ENCODE peak calls at places on chromosomes 2 and 18, in seven cellular contexts. O, X, A, N, P, E and Q are unnamed samples.

GRCh38 chr2:1891147-1891546 is 146.8 kb upstream of the PXDN start:
- DNase-seq in O (no peak), X (peak), A (no peak), N (no peak), P (no peak), E (no peak), Q (no peak)

GRCh38 chr2:39607538-39608211 is 58.0 kb upstream of the TMEM178A start:
- DNase-seq in O (no peak), X (no peak), A (no peak), N (no peak), P (no peak), E (no peak), Q (no peak)

GRCh38 chr18:8694891-8695290 is 10.5 kb upstream of the MTCL1 start:
- DNase-seq in O (no peak), X (no peak), A (no peak), N (no peak), P (no peak), E (no peak), Q (no peak)

GRCh38 chr2:190718652-190719526 is 70.0 kb downstream of the NAB1 start:
- DNase-seq in O (peak), X (peak), A (no peak), N (no peak), P (peak), E (peak), Q (no peak)

GRCh38 chr2:7116516-7116915 is 199.3 kb downstream of the RNF144A start:
- DNase-seq in O (no peak), X (no peak), A (no peak), N (no peak), P (no peak), E (no peak), Q (no peak)

GRCh38 chr18:11665146-11665545 is 23.9 kb upstream of the GNAL start:
- DNase-seq in O (no peak), X (no peak), A (no peak), N (no peak), P (no peak), E (no peak), Q (no peak)

GRCh38 chr2:75002007-75002406 is 43.6 kb downstream of the POLE4 start:
- DNase-seq in O (no peak), X (no peak), A (no peak), N (no peak), P (no peak), E (no peak), Q (no peak)

GRCh38 chr2:116719841-116720240 is 1094.7 kb upstream of the DDX18 start:
- DNase-seq in O (no peak), X (no peak), A (no peak), N (no peak), P (no peak), E (no peak), Q (no peak)

GRCh38 chr2:20682166-20682565 is 15.2 kb downstream of the GDF7 start:
- DNase-seq in O (no peak), X (no peak), A (no peak), N (no peak), P (no peak), E (no peak), Q (no peak)

GRCh38 chr2:28565720-28566295 is 69.9 kb downstream of the PLB1 start:
- DNase-seq in O (no peak), X (no peak), A (no peak), N (no peak), P (no peak), E (no peak), Q (no peak)

GRCh38 chr2:179891237-179891636 is 29.8 kb upstream of the ZNF385B start:
- DNase-seq in O (no peak), X (no peak), A (no peak), N (no peak), P (no peak), E (no peak), Q (no peak)

GRCh38 chr2:128375454-128375853 is 56.8 kb upstream of the HS6ST1 start:
- DNase-seq in O (no peak), X (no peak), A (no peak), N (no peak), P (no peak), E (no peak), Q (no peak)

GRCh38 chr2:110886806-110887573 is 154.6 kb downstream of the ACOXL start:
- DNase-seq in O (no peak), X (no peak), A (no peak), N (no peak), P (no peak), E (no peak), Q (no peak)

GRCh38 chr2:69933254-69933828 is 18.4 kb downstream of the MXD1 start:
- DNase-seq in O (no peak), X (no peak), A (no peak), N (no peak), P (no peak), E (no peak), Q (no peak)

GRCh38 chr2:15369129-15369528 is 192.0 kb downstream of the NBAS start:
- DNase-seq in O (no peak), X (no peak), A (no peak), N (no peak), P (no peak), E (no peak), Q (no peak)

GRCh38 chr2:133955174-133955573 is 298.7 kb upstream of the MGAT5 start:
- DNase-seq in O (no peak), X (no peak), A (no peak), N (no peak), P (no peak), E (no peak), Q (no peak)

GRCh38 chr2:176533505-176534193 is 264.4 kb downstream of the MTX2 start:
- DNase-seq in O (no peak), X (no peak), A (no peak), N (no peak), P (no peak), E (no peak), Q (no peak)

GRCh38 chr2:189836644-189837043 is 52.4 kb downstream of the PMS1 start:
- DNase-seq in O (peak), X (no peak), A (no peak), N (no peak), P (no peak), E (peak), Q (no peak)

GRCh38 chr2:71181316-71181715 is 45.6 kb downstream of the PAIP2B start:
- DNase-seq in O (no peak), X (no peak), A (no peak), N (no peak), P (no peak), E (no peak), Q (no peak)

GRCh38 chr2:177229448-177230242 is 17.1 kb downstream of the HNRNPA3 start:
- DNase-seq in O (no peak), X (no peak), A (no peak), N (no peak), P (no peak), E (no peak), Q (no peak)

GRCh38 chr2:109244750-109245382 is 115.9 kb downstream of the SH3RF3 start:
- DNase-seq in O (no peak), X (no peak), A (no peak), N (no peak), P (no peak), E (no peak), Q (no peak)

GRCh38 chr2:192437653-192438052 is 242.9 kb upstream of the TMEFF2 start:
- DNase-seq in O (no peak), X (no peak), A (no peak), N (no peak), P (no peak), E (no peak), Q (no peak)

GRCh38 chr18:60684843-60685513 is 312.4 kb upstream of the MC4R start:
- DNase-seq in O (no peak), X (no peak), A (no peak), N (no peak), P (peak), E (peak), Q (no peak)

GRCh38 chr18:69774831-69775230 is 172.8 kb downstream of the CD226 start:
- DNase-seq in O (no peak), X (no peak), A (no peak), N (no peak), P (no peak), E (peak), Q (no peak)

GRCh38 chr2:49162151-49162550 is 7.8 kb upstream of the FSHR start:
- DNase-seq in O (no peak), X (no peak), A (no peak), N (no peak), P (no peak), E (no peak), Q (no peak)

GRCh38 chr2:231326404-231326803 is 69.1 kb upstream of the B3GNT7 start:
- DNase-seq in O (no peak), X (no peak), A (no peak), N (no peak), P (no peak), E (no peak), Q (no peak)

GRCh38 chr18:79523221-79523737 is 127.5 kb downstream of the NFATC1 start:
- DNase-seq in O (no peak), X (no peak), A (no peak), N (no peak), P (no peak), E (no peak), Q (no peak)

GRCh38 chr2:187547353-187547979 is 6.8 kb downstream of the TFPI start:
- DNase-seq in O (peak), X (peak), A (no peak), N (no peak), P (peak), E (peak), Q (no peak)

GRCh38 chr2:165967746-165968145 is 14.2 kb upstream of the TTC21B start:
- DNase-seq in O (no peak), X (no peak), A (no peak), N (no peak), P (no peak), E (no peak), Q (no peak)

GRCh38 chr2:163682695-163683094 is 53.1 kb downstream of the FIGN start:
- DNase-seq in O (peak), X (no peak), A (no peak), N (no peak), P (no peak), E (no peak), Q (no peak)

GRCh38 chr2:42360890-42361727 is at the start of gene COX7A2L:
- DNase-seq in O (peak), X (peak), A (peak), N (peak), P (peak), E (peak), Q (peak)
- TF ChIP-seq CTCF in O (no peak), X (no peak), A (no peak), N (no peak), P (no peak), E (peak), Q (no peak)

GRCh38 chr18:74598350-74599001 is 806 bp downstream of the ZNF407 start:
- DNase-seq in O (no peak), X (peak), A (peak), N (peak), P (peak), E (no peak), Q (peak)
- TF ChIP-seq CTCF in O (no peak), X (no peak), A (peak), N (no peak), P (no peak), E (no peak), Q (no peak)

GRCh38 chr2:36530178-36530982 is 67.6 kb downstream of the FEZ2 start:
- DNase-seq in O (no peak), X (no peak), A (no peak), N (no peak), P (no peak), E (peak), Q (no peak)

GRCh38 chr2:36536776-36537175 is 61.2 kb downstream of the FEZ2 start:
- DNase-seq in O (no peak), X (no peak), A (no peak), N (no peak), P (no peak), E (no peak), Q (no peak)

GRCh38 chr2:36535099-36535498 is 62.9 kb downstream of the FEZ2 start:
- DNase-seq in O (no peak), X (no peak), A (no peak), N (no peak), P (no peak), E (no peak), Q (no peak)

GRCh38 chr2:36530983-36531354 is 67.0 kb downstream of the FEZ2 start:
- DNase-seq in O (no peak), X (peak), A (no peak), N (no peak), P (no peak), E (no peak), Q (no peak)

DNA sequence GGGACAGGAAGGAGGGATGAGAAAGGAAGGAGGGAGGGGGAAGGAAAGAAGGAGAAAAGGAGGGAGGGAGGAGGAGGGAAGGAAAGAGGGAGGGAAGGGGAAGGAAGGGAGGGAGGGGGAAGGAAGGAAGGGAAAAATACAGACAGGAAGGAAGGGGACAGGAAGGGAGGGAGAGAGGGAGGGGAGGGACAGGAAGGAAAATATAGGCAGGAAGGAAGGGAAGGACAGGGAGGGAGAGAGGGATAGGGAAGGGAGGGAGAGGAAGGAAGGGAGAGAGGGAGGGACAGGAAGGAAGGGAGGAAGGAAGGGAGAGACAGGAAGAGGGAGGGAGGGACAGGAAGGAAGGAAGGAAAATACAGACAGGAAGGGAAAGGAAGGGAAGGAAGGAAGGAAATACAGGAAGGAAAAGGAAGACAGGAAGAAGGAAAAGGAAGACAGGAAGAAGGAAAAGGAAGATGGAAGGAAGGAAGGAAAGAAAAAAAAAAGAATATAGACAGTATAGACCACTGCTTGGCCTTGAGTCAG is 63.6 kb downstream of the FEZ2 start:
- DNase-seq in O (no peak), X (no peak), A (no peak), N (no peak), P (no peak), E (no peak), Q (no peak)
- TF ChIP-seq CTCF in O (no peak), X (no peak), A (no peak), N (no peak), P (no peak), E (no peak), Q (no peak)

GRCh38 chr2:162333968-162334367 is 10.0 kb upstream of the GCA start:
- DNase-seq in O (no peak), X (no peak), A (no peak), N (no peak), P (no peak), E (no peak), Q (no peak)
- TF ChIP-seq CTCF in O (peak), X (no peak), A (peak), N (peak), P (peak), E (peak), Q (no peak)

DNA sequence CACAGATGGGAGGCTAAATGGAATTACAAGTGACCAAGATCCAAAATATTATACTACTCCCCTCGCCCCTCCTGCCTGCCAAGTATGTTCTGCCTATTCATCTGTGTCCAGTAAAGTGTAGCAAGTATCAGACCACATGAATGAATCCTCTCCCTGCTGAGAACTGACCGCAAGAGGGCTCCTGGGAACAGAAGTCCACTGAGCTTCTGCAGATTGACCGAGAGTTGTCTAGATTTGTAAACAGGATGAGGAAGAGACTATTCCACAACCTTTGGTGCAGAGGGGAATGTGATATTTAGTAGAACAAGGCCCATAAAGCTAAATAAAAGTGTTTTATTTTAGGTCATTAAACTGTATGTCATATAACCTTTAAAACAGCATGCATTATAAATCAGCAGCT is 376.9 kb downstream of the DCC start:
- DNase-seq in O (peak), X (peak), A (peak), N (no peak), P (no peak), E (no peak), Q (no peak)
- TF ChIP-seq CTCF in O (peak), X (no peak), A (peak), N (no peak), P (no peak), E (no peak), Q (peak)

DNA sequence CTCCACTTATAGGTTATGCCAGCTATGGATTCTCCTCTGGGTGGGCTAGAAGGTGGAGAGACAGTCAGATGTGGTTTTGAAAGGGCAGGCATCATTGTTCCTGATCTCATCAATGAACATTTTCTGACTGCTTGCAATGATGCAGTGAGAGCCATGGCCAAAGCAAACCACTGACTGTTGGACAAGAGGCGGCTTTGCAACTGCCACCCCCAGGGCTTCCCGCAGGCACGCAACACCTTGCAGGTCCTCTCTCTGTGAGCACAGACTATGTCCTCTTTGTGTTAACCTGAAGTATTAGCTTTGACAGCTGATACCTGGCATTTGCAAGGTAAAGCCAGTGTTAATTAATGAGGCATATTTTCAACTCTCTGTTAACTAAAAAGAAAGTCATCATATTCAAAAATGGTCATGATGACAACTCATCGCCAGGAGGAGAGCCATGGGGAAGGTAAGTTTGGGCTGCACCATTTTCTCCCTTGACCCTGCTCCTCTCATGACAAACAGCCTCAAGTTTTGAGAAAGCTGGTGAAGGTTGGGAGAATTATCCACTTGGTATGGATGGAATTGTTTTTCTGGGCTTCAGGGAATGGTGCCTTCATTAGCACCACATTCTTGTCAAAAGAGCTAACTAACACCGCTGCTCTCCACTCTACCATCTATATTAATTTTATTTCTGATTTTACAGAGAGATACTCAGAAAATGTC is 14.9 kb upstream of the FAM124B start:
- DNase-seq in O (no peak), X (no peak), A (no peak), N (no peak), P (no peak), E (no peak), Q (no peak)
- TF ChIP-seq CTCF in O (no peak), X (no peak), A (no peak), N (no peak), P (no peak), E (no peak), Q (no peak)

GRCh38 chr18:506801-507200 is 6.3 kb upstream of the COLEC12 start:
- DNase-seq in O (no peak), X (no peak), A (no peak), N (no peak), P (no peak), E (no peak), Q (no peak)
- TF ChIP-seq CTCF in O (no peak), X (no peak), A (no peak), N (no peak), P (no peak), E (no peak), Q (no peak)